ENCODE peak calls at places on chromosomes 5 and 9, in ten cellular contexts. W is neuronal stem cell; R is psoas muscle; E is heart right ventricle; N is mesenchymal stem cell; Q is GM23248; J is thoracic aorta; Y is lower lobe of right lung; H is naive thymus-derived CD4-positive, alpha-beta T cell; B is left lung. T is an unnamed sample.

GRCh38 chr9:117746263-117746662 is 42.1 kb downstream of the TLR4 start:
- DNase-seq in E (no peak), Q (no peak), J (no peak), H (no peak), W (no peak), N (no peak), B (no peak), R (no peak), Y (no peak), T (no peak)

GRCh38 chr5:163653526-163653925 is 148.1 kb downstream of the MAT2B start:
- DNase-seq in N (no peak), R (no peak), E (no peak), J (no peak), W (no peak), B (no peak), H (no peak), Q (no peak), Y (no peak), T (no peak)

GRCh38 chr5:39775458-39776365 is 350.9 kb upstream of the DAB2 start:
- DNase-seq in B (no peak), W (no peak), Y (no peak), Q (peak; percentile 94), H (no peak), N (peak; percentile 89), E (no peak), J (no peak), R (no peak), T (no peak)

GRCh38 chr5:170105643-170106611 is at the start of gene FOXI1:
- DNase-seq in Q (no peak), Y (peak; percentile 53), B (no peak), R (no peak), E (no peak), W (no peak), N (no peak), H (no peak), J (no peak), T (no peak)

GRCh38 chr9:98142182-98142924 is 23.3 kb upstream of the TRIM14 start:
- DNase-seq in W (no peak), E (no peak), J (no peak), N (no peak), Q (no peak), H (no peak), Y (peak; percentile 95), B (peak; percentile 90), R (no peak), T (peak; percentile 49)

GRCh38 chr5:77449277-77449676 is 42.8 kb downstream of the WDR41 start:
- DNase-seq in N (no peak), B (no peak), H (no peak), W (no peak), Y (no peak), J (no peak), R (no peak), Q (peak; percentile 19), E (no peak), T (no peak)

GRCh38 chr5:123344819-123345426 is 78.3 kb downstream of the CEP120 start:
- DNase-seq in E (no peak), B (no peak), W (peak; percentile 2), Q (peak; percentile 78), Y (no peak), H (no peak), J (no peak), R (no peak), N (peak; percentile 51), T (no peak)

GRCh38 chr5:78293856-78294249 is 645 bp downstream of the AP3B1 start:
- DNase-seq in N (peak; percentile 33), W (peak; percentile 33), B (no peak), J (no peak), R (no peak), Q (peak; percentile 43), H (peak; percentile 2), Y (no peak), E (no peak), T (no peak)

GRCh38 chr5:10453564-10453963 is 11.9 kb downstream of the ROPN1L start:
- DNase-seq in N (no peak), E (no peak), Q (peak; percentile 57), Y (no peak), H (no peak), J (no peak), R (no peak), W (no peak), B (no peak), T (no peak)

GRCh38 chr9:133460405-133461175 is 812 bp downstream of the CACFD1 start:
- DNase-seq in J (no peak), B (peak; percentile 70), Y (peak; percentile 83), R (no peak), H (no peak), E (no peak), N (peak; percentile 50), Q (peak; percentile 37), W (peak; percentile 49), T (peak; percentile 76)

GRCh38 chr9:131502781-131503625 is at the start of gene POMT1:
- DNase-seq in J (peak; percentile 32), E (peak; percentile 90), R (peak; percentile 89), W (peak; percentile 85), Y (peak; percentile 90), Q (peak; percentile 92), N (peak; percentile 83), B (peak; percentile 87), H (peak; percentile 90), T (peak; percentile 95)

GRCh38 chr9:126818482-126818881 is 13.6 kb downstream of the ZBTB43 start:
- DNase-seq in J (no peak), H (no peak), R (no peak), Q (no peak), E (no peak), B (no peak), W (no peak), Y (no peak), N (no peak), T (no peak)

GRCh38 chr5:37539459-37539858 is 160.3 kb downstream of the WDR70 start:
- DNase-seq in E (no peak), Q (no peak), W (no peak), J (no peak), R (no peak), N (no peak), Y (no peak), B (no peak), H (no peak), T (no peak)

GRCh38 chr5:37501152-37501551 is 122.0 kb downstream of the WDR70 start:
- DNase-seq in N (peak; percentile 12), R (no peak), Y (no peak), J (no peak), B (no peak), Q (peak; percentile 4), H (no peak), E (no peak), W (no peak), T (no peak)

GRCh38 chr9:18255747-18256146 is 218.2 kb upstream of the ADAMTSL1 start:
- DNase-seq in W (no peak), R (no peak), B (no peak), E (no peak), Q (peak; percentile 47), J (no peak), Y (no peak), H (no peak), N (no peak), T (no peak)

GRCh38 chr9:11158676-11159075 is 545.9 kb upstream of the PTPRD start:
- DNase-seq in R (no peak), Y (no peak), B (no peak), Q (no peak), H (no peak), W (no peak), N (peak; percentile 18), J (no peak), E (no peak), T (no peak)
- H3K9me3 ChIP-seq in R (no peaks in the 10 kb centered on the region), Y (no peaks in the 10 kb centered on the region), B (no peaks in the 10 kb centered on the region), Q (no peaks in the 10 kb centered on the region), H (no peaks in the 10 kb centered on the region), W (no peaks in the 10 kb centered on the region), N (peaks cover 45% of the 10 kb centered on the region), J (no peaks in the 10 kb centered on the region), E (no peaks in the 10 kb centered on the region), T (no peaks in the 10 kb centered on the region)

DNA sequence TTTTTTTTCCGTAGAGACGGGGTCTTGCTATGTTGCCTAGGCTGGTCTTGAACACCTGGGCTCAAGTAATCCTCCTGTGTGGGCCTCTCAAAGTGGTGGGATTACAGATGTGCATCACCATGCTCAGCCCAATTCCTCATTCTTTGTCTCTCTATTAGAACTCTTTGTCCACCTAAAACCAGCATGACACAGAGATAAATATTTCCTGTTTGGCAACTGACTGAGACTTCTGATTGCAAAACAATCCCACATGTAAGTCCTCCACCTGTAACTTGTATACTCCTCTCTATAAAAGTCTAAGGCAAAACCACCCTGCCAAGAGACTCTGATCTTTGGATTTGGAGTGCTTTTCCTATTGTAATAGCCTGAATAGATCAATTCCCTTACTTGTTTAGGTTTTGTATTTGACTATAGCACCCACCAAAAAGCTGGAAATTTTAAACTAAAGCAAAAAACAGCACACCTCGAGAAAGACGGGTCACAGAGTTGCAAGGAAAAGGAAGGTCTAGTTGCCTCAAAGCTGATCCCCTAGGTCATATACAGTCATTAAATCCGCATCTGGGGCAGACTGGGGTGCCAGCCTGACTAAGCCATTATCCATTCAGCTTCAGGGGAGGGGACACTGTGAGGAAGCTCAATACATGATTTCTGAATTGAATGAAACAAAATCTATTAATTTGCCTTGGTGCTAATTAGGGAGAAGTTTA is 13.5 kb upstream of the KIF27 start:
- DNase-seq in E (no peak), R (no peak), W (no peak), H (no peak), N (peak; percentile 58), B (no peak), J (no peak), Y (no peak), Q (peak; percentile 74), T (no peak)
- H3K27ac ChIP-seq in E (peak overlapping the region; percentile 36), R (peak overlapping the region; percentile 11), W (peak overlapping the region; percentile 34), H (no peak overlapping the region), N (no peak overlapping the region), B (no peak overlapping the region), J (no peak overlapping the region), Y (peak overlapping the region; percentile 62), Q (peak overlapping the region; percentile 13), T (no peak overlapping the region)

GRCh38 chr5:117488976-117489500 is 914.4 kb upstream of the SEMA6A start:
- DNase-seq in R (no peak), J (no peak), E (no peak), H (no peak), W (no peak), Y (no peak), B (no peak), N (no peak), Q (no peak), T (peak; percentile 13)
- H3K9me3 ChIP-seq in R (peaks cover 7% of the 10 kb centered on the region), J (no peaks in the 10 kb centered on the region), E (no peaks in the 10 kb centered on the region), H (no peaks in the 10 kb centered on the region), W (no peaks in the 10 kb centered on the region), Y (no peaks in the 10 kb centered on the region), B (no peaks in the 10 kb centered on the region), N (no peaks in the 10 kb centered on the region), Q (no peaks in the 10 kb centered on the region), T (peaks cover 12% of the 10 kb centered on the region)

DNA sequence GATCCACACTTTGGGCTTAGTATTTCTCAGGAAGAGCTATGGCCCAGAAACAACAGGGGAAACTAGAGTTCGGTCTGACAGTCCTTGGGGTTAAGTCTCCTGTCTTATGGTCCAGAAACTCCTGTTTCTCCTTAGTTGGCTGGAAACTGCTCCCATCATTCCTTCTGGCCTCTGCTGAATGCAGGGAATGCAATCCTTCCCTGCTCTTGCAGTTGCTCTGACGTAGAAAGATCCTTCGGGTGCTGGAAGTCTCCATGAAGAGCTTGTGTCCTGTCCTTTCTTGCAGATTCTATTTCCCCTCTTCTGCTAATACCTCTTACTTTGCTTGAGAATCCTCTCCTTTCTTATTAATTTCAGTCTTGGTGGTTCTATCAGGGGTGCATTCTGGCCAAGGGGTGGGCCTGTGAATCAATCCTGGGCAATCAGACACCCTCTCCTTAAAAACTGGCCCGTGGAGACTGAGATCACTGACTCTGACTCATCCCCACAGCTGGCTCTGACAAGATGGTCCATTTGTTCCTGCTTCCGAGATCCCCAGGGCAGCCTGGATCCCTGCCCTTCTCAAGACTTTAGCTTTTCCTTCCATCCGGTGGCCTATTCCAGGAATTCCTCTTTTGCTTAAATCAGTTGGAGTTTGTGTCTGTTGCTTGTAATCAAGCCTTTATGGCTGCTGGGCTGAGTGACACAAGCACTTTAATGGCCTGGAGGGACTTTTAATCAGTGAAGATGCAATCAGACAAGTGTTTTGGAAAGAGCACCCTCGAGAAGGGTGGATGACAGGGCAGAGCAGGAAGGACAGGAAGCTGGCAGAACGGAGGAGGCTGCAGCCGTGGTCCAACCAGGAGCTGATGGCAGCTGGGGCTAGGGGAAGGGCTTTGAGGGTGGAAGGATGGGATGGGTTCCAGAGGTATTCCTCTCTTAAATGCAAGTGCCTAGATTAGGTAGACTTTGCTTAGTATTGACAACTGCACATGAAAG is 23.7 kb downstream of the PTGS1 start:
- DNase-seq in B (no peak), H (no peak), N (peak; percentile 58), Q (peak; percentile 93), J (no peak), R (peak; percentile 69), W (no peak), Y (no peak), E (peak; percentile 35), T (peak; percentile 44)
- H3K27ac ChIP-seq in B (peak overlapping the region; percentile 29), H (no peak overlapping the region), N (peak overlapping the region; percentile 24), Q (peak overlapping the region; percentile 87), J (no peak overlapping the region), R (peak overlapping the region; percentile 50), W (no peak overlapping the region), Y (peak overlapping the region; percentile 25), E (peak overlapping the region; percentile 75), T (peak overlapping the region; percentile 1)